ENCODE peak calls at places on chromosomes 11 and 22, in eight cellular contexts. F is AG09309; T is transverse colon; W is AG04449; S is CD8-positive, alpha-beta memory T cell; R is foreskin fibroblast; P is stomach; Q is right lobe of liver. E is an unnamed sample.

GRCh38 chr11:113407163-113407562 is 19.6 kb downstream of the ANKK1 start:
- DNase-seq in F (no peak), T (no peak), W (no peak), S (no peak), R (no peak), P (no peak), Q (no peak), E (no peak)

GRCh38 chr11:1835671-1836010 is 851 bp downstream of the SYT8 start:
- DNase-seq in F (no peak), T (no peak), W (no peak), S (no peak), R (no peak), P (no peak), Q (peak; percentile 15), E (no peak)

GRCh38 chr22:48488149-48488551 is 1339.5 kb downstream of the BRD1 start:
- DNase-seq in F (no peak), T (no peak), W (no peak), S (no peak), R (no peak), P (no peak), Q (no peak), E (no peak)

GRCh38 chr11:134736251-134737072 is 324.4 kb upstream of the B3GAT1 start:
- DNase-seq in F (no peak), T (no peak), W (no peak), S (no peak), R (no peak), P (no peak), Q (no peak), E (no peak)

GRCh38 chr11:102226702-102227101 is 90.6 kb upstream of the BIRC3 start:
- DNase-seq in F (no peak), T (no peak), W (no peak), S (no peak), R (peak; percentile 56), P (no peak), Q (no peak), E (no peak)

GRCh38 chr11:27423125-27423524 is 49.5 kb downstream of the LGR4 start:
- DNase-seq in F (peak; percentile 93), T (peak; percentile 26), W (peak; percentile 41), S (no peak), R (peak; percentile 88), P (peak; percentile 31), Q (peak; percentile 42), E (no peak)

GRCh38 chr11:44994753-44995152 is 44.1 kb upstream of the TP53I11 start:
- DNase-seq in F (no peak), T (no peak), W (no peak), S (no peak), R (no peak), P (no peak), Q (no peak), E (no peak)

GRCh38 chr11:14288189-14288935 is 70.6 kb downstream of the RRAS2 start:
- DNase-seq in F (peak; percentile 43), T (no peak), W (peak; percentile 61), S (no peak), R (peak; percentile 80), P (no peak), Q (no peak), E (no peak)

GRCh38 chr11:6606471-6607189 is 3.1 kb downstream of the ILK start:
- DNase-seq in F (peak; percentile 67), T (peak; percentile 90), W (peak; percentile 68), S (peak; percentile 66), R (peak; percentile 98), P (peak; percentile 84), Q (peak; percentile 93), E (peak; percentile 94)

GRCh38 chr22:41919357-41920224 is 4.7 kb upstream of the SHISA8 start:
- DNase-seq in F (no peak), T (peak; percentile 82), W (no peak), S (peak; percentile 67), R (peak; percentile 61), P (peak; percentile 70), Q (peak; percentile 50), E (peak; percentile 78)

GRCh38 chr11:65814131-65814959 is 19.4 kb upstream of the SNX32 start:
- DNase-seq in F (no peak), T (no peak), W (no peak), S (no peak), R (peak; percentile 48), P (peak; percentile 35), Q (peak; percentile 41), E (no peak)

GRCh38 chr11:118076754-118077281 is at the start of gene TMPRSS4:
- DNase-seq in F (no peak), T (peak; percentile 91), W (no peak), S (no peak), R (no peak), P (peak; percentile 76), Q (no peak), E (peak; percentile 95)

GRCh38 chr22:24819941-24820461 is 14.0 kb downstream of the SGSM1 start:
- DNase-seq in F (no peak), T (peak; percentile 65), W (no peak), S (no peak), R (no peak), P (peak; percentile 78), Q (peak; percentile 64), E (peak; percentile 74)

GRCh38 chr11:35412285-35412684 is 7.1 kb downstream of the SLC1A2 start:
- DNase-seq in F (no peak), T (no peak), W (no peak), S (no peak), R (peak; percentile 33), P (no peak), Q (no peak), E (no peak)

GRCh38 chr11:9574556-9574805 is 1.0 kb downstream of the WEE1 start:
- DNase-seq in F (no peak), T (peak; percentile 35), W (no peak), S (no peak), R (no peak), P (peak; percentile 34), Q (no peak), E (no peak)

GRCh38 chr11:110121204-110121603 is 28.0 kb downstream of the ZC3H12C start:
- DNase-seq in F (no peak), T (no peak), W (peak; percentile 9), S (no peak), R (peak; percentile 83), P (no peak), Q (no peak), E (no peak)

GRCh38 chr22:46747646-46748045 is 9.6 kb upstream of the CERK start:
- DNase-seq in F (no peak), T (no peak), W (no peak), S (no peak), R (no peak), P (no peak), Q (peak; percentile 21), E (no peak)

GRCh38 chr22:46746620-46747019 is 8.6 kb upstream of the CERK start:
- DNase-seq in F (no peak), T (no peak), W (no peak), S (no peak), R (no peak), P (no peak), Q (no peak), E (no peak)

GRCh38 chr22:46748948-46749681 is 11.1 kb upstream of the CERK start:
- DNase-seq in F (no peak), T (no peak), W (no peak), S (peak; percentile 83), R (peak; percentile 70), P (no peak), Q (peak; percentile 52), E (no peak)

GRCh38 chr22:46749682-46750529 is 11.9 kb upstream of the CERK start:
- DNase-seq in F (no peak), T (no peak), W (no peak), S (no peak), R (no peak), P (no peak), Q (peak; percentile 77), E (peak; percentile 53)

DNA sequence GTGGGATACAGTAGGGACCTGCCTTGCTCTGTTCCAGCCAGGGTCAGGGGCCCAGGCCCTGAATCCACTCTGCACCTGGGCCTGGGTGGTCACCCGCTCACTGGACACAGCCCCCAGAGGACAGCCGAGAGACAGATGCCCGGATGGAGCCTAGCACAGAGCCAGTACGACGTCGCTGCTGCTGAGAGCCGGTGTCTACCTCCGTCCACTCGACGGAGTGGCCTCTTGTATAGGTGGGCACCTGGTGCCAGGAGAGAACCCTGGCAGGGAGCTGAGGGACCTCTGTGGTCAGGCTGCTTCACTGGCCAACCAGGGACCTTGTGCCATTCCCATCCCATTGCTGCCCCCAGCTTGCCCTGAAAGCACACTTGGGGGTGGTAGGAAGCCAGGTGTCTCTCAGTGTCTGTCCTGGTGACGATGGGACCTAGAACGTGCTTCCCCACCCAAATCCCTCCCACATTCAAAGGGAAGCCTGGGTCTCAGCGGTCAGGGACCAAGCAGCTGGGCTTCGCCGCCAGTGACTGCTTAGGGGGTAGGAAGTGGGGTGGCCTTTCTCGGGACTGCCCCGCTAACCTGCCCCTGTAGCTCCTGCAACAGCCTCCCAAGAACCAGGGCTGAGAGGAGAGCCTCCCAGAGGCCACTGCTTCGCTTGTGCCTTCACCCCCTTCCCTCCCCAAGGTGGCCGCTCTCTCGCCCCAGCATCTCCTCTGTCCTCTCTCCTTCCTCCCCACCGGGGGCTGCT is 10.3 kb upstream of the CERK start:
- DNase-seq in F (no peak), T (no peak), W (no peak), S (no peak), R (no peak), P (no peak), Q (peak; percentile 22), E (no peak)
- H3K4me3 ChIP-seq in F (no peak overlapping the region), T (no peak overlapping the region), W (no peak overlapping the region), S (peak overlapping the region; percentile 52), R (no peak overlapping the region), P (no peak overlapping the region), Q (no peak overlapping the region), E (no peak overlapping the region)

GRCh38 chr11:46279393-46280099 is 2.1 kb downstream of the CREB3L1 start:
- DNase-seq in F (no peak), T (peak; percentile 65), W (no peak), S (no peak), R (peak; percentile 87), P (peak; percentile 58), Q (no peak), E (peak; percentile 69)
- H3K4me3 ChIP-seq in F (peak overlapping the region; percentile 89), T (no peak overlapping the region), W (peak overlapping the region; percentile 95), S (no peak overlapping the region), R (peak overlapping the region; percentile 98), P (peak overlapping the region; percentile 75), Q (no peak overlapping the region), E (no peak overlapping the region)

DNA sequence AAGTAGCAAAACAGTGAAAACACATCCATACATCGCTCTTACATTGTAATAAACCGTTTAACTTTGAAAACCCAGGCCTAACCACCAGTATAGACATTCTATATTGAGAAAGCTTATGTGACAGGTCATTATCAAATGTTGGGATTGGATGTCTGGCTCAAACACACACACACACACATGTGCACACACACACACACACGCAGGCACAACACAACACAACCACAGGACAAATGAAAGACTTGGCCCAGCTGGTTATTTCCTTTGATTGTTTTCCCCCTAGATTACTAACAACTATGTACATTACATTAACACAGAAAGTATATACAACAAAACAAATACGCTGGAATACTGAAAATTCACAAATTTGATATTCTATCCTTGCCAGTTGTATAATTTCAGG is 119.7 kb downstream of the APOL5 start:
- DNase-seq in F (no peak), T (no peak), W (no peak), S (no peak), R (no peak), P (no peak), Q (no peak), E (no peak)
- H3K4me3 ChIP-seq in F (peak overlapping the region; percentile 82), T (no peak overlapping the region), W (peak overlapping the region; percentile 73), S (no peak overlapping the region), R (peak overlapping the region; percentile 88), P (no peak overlapping the region), Q (no peak overlapping the region), E (no peak overlapping the region)

DNA sequence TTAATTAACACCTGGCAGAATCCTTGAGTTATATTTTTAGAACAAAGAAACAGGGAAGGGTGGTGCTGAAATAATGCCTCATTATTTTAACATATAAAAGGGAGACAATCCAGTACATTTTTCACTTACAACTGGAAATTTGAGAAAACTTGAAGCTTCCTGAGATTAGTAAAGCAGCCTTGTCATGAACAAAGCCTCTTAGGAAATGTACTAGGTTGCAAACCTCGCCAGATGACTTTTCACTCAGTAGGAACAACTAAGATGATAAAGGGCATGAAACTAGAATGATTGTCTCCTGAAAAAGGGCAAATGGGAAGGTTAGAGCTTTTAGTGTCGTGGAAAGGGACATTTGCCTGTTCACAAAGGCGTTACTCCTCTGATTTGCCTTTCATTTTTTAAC is 289.6 kb downstream of the ETS1 start:
- DNase-seq in F (no peak), T (no peak), W (no peak), S (no peak), R (peak; percentile 18), P (no peak), Q (no peak), E (no peak)
- H3K4me3 ChIP-seq in F (no peak overlapping the region), T (no peak overlapping the region), W (no peak overlapping the region), S (no peak overlapping the region), R (no peak overlapping the region), P (no peak overlapping the region), Q (no peak overlapping the region), E (no peak overlapping the region)

E was measured in mucosa of descending colon.